ENCODE peak calls at places on chromosomes 1 and 21, in six cellular contexts. V is Panc1, Z is substantia nigra, H is colonic mucosa, P is HCT116, N is Peyer's patch. D is an unnamed sample.
A peak's percentile ranks its signal among the peaks of the same experiment; 100 is the strongest.

GRCh38 chr21:43741425-43742096 is 22.6 kb downstream of the PDXK start:
- DNase-seq in Z (peak; percentile 52), H (no peak), N (no peak), V (no peak), P (no peak), D (no peak)

GRCh38 chr1:186306533-186306932 is 68.5 kb downstream of the TPR start:
- DNase-seq in V (no peak), Z (no peak), N (no peak), P (no peak), H (no peak), D (no peak)

GRCh38 chr1:204434116-204434755 is 22.6 kb upstream of the PPP1R15B start:
- DNase-seq in V (no peak), N (no peak), Z (no peak), H (no peak), P (no peak), D (no peak)

GRCh38 chr21:33763573-33763881 is 121.2 kb downstream of the ITSN1 start:
- DNase-seq in N (no peak), H (no peak), Z (no peak), V (no peak), P (no peak), D (no peak)

GRCh38 chr1:223849352-223849751 is 3.6 kb upstream of the TP53BP2 start:
- DNase-seq in N (no peak), H (no peak), V (no peak), Z (no peak), P (no peak), D (no peak)

GRCh38 chr21:45419162-45419561 is 14.2 kb downstream of the COL18A1 start:
- DNase-seq in H (no peak), V (no peak), Z (no peak), P (no peak), N (no peak), D (peak; percentile 18)

GRCh38 chr1:84913025-84913892 is 20.3 kb upstream of the LPAR3 start:
- DNase-seq in P (no peak), N (peak; percentile 53), Z (no peak), H (peak; percentile 43), V (no peak), D (no peak)

GRCh38 chr1:6508154-6508875 is 16.8 kb upstream of the PLEKHG5 start:
- DNase-seq in H (no peak), V (no peak), P (no peak), Z (peak; percentile 58), N (no peak), D (no peak)

GRCh38 chr21:35204850-35205564 is 155.9 kb upstream of the RUNX1 start:
- DNase-seq in P (no peak), N (peak; percentile 52), V (no peak), H (peak; percentile 60), Z (peak; percentile 27), D (no peak)

GRCh38 chr1:30420519-30421050 is 302.8 kb downstream of the MATN1 start:
- DNase-seq in Z (no peak), N (peak; percentile 18), V (no peak), H (no peak), P (no peak), D (no peak)

GRCh38 chr1:199512037-199512710 is 515.3 kb upstream of the NR5A2 start:
- DNase-seq in H (no peak), P (no peak), N (no peak), Z (no peak), V (no peak), D (no peak)

GRCh38 chr21:30072496-30072895 is 94.1 kb downstream of the CLDN17 start:
- DNase-seq in N (peak; percentile 48), V (no peak), H (peak; percentile 46), P (no peak), Z (peak; percentile 1), D (no peak)

GRCh38 chr1:12477936-12478611 is 139.9 kb downstream of the DHRS3 start:
- DNase-seq in H (peak; percentile 93), V (peak; percentile 78), N (peak; percentile 91), P (peak; percentile 96), Z (peak; percentile 41), D (peak; percentile 9)

GRCh38 chr1:51058863-51059262 is 43.2 kb upstream of the C1orf185 start:
- DNase-seq in H (no peak), V (no peak), Z (no peak), N (no peak), P (no peak), D (no peak)

GRCh38 chr1:119688810-119689209 is 22.9 kb upstream of the PHGDH start:
- DNase-seq in V (no peak), H (no peak), P (no peak), N (no peak), Z (no peak), D (no peak)

GRCh38 chr21:43640437-43640836 is 18.9 kb downstream of the HSF2BP start:
- DNase-seq in P (no peak), Z (no peak), N (no peak), H (no peak), V (no peak), D (no peak)

GRCh38 chr1:8458607-8459006 is 140.7 kb downstream of the SLC45A1 start:
- DNase-seq in H (no peak), V (no peak), Z (no peak), N (no peak), P (no peak), D (no peak)

GRCh38 chr1:157106813-157107189 is 7.2 kb upstream of the ETV3L start:
- DNase-seq in N (no peak), V (no peak), H (no peak), P (no peak), Z (no peak), D (no peak)

GRCh38 chr1:197302775-197303174 is 34.7 kb downstream of the CRB1 start:
- DNase-seq in H (no peak), V (no peak), N (no peak), Z (no peak), P (no peak), D (no peak)

GRCh38 chr1:202728951-202729350 is 18.7 kb upstream of the SYT2 start:
- DNase-seq in P (no peak), Z (no peak), V (no peak), N (no peak), H (no peak), D (no peak)

GRCh38 chr1:97077221-97077620 is 355.6 kb downstream of the PTBP2 start:
- DNase-seq in H (no peak), Z (no peak), N (no peak), V (no peak), P (no peak), D (no peak)

GRCh38 chr1:184792450-184792969 is 37.9 kb upstream of the EDEM3 start:
- DNase-seq in N (peak; percentile 70), Z (peak; percentile 62), H (peak; percentile 85), P (peak; percentile 75), V (peak; percentile 69), D (no peak)

GRCh38 chr1:15994590-15995351 is 9.3 kb upstream of the SRARP start:
- DNase-seq in V (no peak), P (peak; percentile 60), H (peak; percentile 62), N (peak; percentile 73), Z (peak; percentile 56), D (no peak)

GRCh38 chr1:61254629-61255323 is 172.4 kb downstream of the NFIA start:
- DNase-seq in Z (peak; percentile 70), H (peak; percentile 38), N (no peak), V (no peak), P (no peak), D (no peak)

GRCh38 chr1:46452931-46453325 is 36.7 kb upstream of the DMBX1 start:
- DNase-seq in H (no peak), N (no peak), V (no peak), P (no peak), Z (no peak), D (no peak)

GRCh38 chr1:99727575-99728190 is 38.8 kb downstream of the FRRS1 start:
- DNase-seq in N (no peak), V (no peak), H (no peak), P (no peak), Z (no peak), D (no peak)

GRCh38 chr1:59178339-59178744 is 118.6 kb upstream of the FGGY start:
- DNase-seq in Z (no peak), N (no peak), H (no peak), P (no peak), V (no peak), D (no peak)

GRCh38 chr1:171116676-171117075 is 26.0 kb downstream of the FMO3 start:
- DNase-seq in H (no peak), Z (no peak), V (no peak), P (no peak), N (no peak), D (no peak)

GRCh38 chr1:199449221-199449620 is 578.3 kb upstream of the NR5A2 start:
- DNase-seq in V (no peak), H (no peak), N (no peak), P (no peak), Z (no peak), D (no peak)

GRCh38 chr1:150549496-150550221 is 451 bp downstream of the ADAMTSL4 start:
- DNase-seq in V (no peak), P (no peak), H (no peak), Z (no peak), N (peak; percentile 54), D (peak; percentile 30)
- H3K27ac ChIP-seq in V (peak overlapping the region; percentile 80), P (no peak overlapping the region), H (peak overlapping the region; percentile 73), Z (no peak overlapping the region), N (peak overlapping the region; percentile 65), D (no peak overlapping the region)

DNA sequence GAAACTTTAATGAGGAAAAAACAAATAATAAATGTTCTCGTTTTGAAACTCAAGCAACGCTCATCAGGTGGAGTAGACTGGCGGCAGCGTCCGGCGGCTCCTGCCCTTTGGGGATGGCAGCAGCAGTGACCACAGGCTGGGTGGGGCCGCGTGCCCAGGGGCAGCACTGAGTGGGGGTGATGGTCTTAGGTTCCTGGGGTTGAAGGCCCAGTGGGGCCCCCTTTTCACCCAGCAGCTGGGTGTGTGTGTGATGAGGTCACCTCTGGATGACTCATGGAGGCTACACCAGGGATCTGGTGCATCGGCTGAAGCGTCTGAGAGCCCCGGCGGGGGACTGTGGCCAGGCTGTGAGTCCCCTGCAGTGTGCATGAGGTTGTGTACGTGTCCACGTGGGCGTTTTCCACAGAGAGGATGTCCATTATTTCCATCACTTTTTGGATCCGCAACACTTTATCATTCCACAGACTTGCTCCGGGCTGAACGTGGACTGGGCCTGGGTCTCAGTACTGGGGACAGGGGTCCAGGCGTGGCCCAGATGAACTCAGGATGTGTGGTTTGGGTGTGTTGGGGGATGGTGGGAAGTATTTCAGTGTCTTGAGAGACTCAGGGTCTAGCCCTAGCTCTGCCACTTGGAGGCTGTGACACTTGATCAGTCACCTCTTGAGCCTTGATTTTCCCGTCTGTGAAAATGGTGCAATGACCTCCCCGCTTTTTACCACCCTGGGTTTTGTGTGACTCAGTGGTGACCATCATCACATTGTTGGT is 25.6 kb downstream of the LDLRAP1 start:
- DNase-seq in V (no peak), N (no peak), Z (peak; percentile 67), H (no peak), P (peak; percentile 70), D (no peak)
- H3K27ac ChIP-seq in V (no peak overlapping the region), N (no peak overlapping the region), Z (peak overlapping the region; percentile 98), H (no peak overlapping the region), P (peak overlapping the region; percentile 96), D (no peak overlapping the region)

GRCh38 chr1:39690225-39690624 is 1.0 kb downstream of the HPCAL4 start:
- DNase-seq in H (no peak), V (no peak), P (no peak), N (no peak), Z (peak; percentile 66), D (no peak)
- H3K27ac ChIP-seq in H (no peak overlapping the region), V (no peak overlapping the region), P (no peak overlapping the region), N (no peak overlapping the region), Z (no peak overlapping the region), D (no peak overlapping the region)

DNA sequence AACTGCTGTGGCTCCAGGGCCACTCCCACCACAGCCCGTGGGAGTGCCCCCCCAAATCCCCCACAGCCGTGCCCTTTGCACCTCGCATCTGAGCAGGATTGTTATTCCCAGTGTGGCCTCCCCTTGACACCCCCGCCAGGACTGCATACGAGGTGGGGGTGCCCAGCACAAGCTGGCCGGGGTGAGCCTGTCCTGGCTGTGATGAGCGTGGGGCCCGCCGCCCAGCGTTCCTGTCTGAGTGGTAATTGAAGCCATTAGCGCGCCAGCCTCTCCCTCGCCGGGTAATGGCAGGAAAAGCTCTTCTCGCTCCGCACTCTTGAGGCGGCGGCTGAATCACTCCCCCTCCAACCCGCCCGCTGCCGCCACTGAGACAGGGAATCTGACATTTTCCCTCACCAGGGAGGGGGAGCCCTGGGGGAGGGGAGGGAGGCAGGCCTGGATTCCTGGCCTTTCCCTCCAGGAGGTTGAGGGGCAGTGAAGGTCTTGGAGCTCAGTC is 27.7 kb downstream of the PTPRF start:
- DNase-seq in H (peak; percentile 63), Z (peak; percentile 22), P (no peak), V (no peak), N (peak; percentile 71), D (no peak)
- H3K27ac ChIP-seq in H (peak overlapping the region; percentile 83), Z (peak overlapping the region; percentile 47), P (no peak overlapping the region), V (no peak overlapping the region), N (no peak overlapping the region), D (no peak overlapping the region)

D was measured in CD4-positive, alpha-beta memory T cell.